ENCODE peak calls at places on chromosome 1, in ten cellular contexts. J is bronchial epithelial cell, W is T47D, C is ELF-1, U is NCI-H69, M is upper lobe of right lung, S is activated T-cell treated with anti-CD3 and anti-CD28 coated beads for 1 hour, B is NAMALWA, A is fibroblast of the conjunctiva, D is NCI-H526. F is an unnamed sample.

GRCh38 chr1:13505020-13505419 is 8.8 kb downstream of the LRRC38 start:
- DNase-seq in J (no peak), W (no peak), C (peak; percentile 55), U (no peak), M (no peak), S (no peak), B (no peak), A (no peak), D (no peak), F (no peak)

GRCh38 chr1:239843556-239843955 is 248.1 kb upstream of the FMN2 start:
- DNase-seq in J (no peak), W (no peak), C (no peak), U (no peak), M (no peak), S (no peak), B (no peak), A (no peak), D (no peak), F (no peak)

GRCh38 chr1:55427576-55427975 is 212.4 kb upstream of the USP24 start:
- DNase-seq in J (no peak), W (no peak), C (no peak), U (no peak), M (no peak), S (no peak), B (no peak), A (no peak), D (no peak), F (no peak)

GRCh38 chr1:102500795-102501194 is 504.1 kb upstream of the OLFM3 start:
- DNase-seq in J (no peak), W (no peak), C (no peak), U (peak; percentile 79), M (no peak), S (no peak), B (no peak), A (no peak), D (peak; percentile 3), F (no peak)

GRCh38 chr1:48469616-48470500 is 2.1 kb downstream of the SPATA6 start:
- DNase-seq in J (peak; percentile 50), W (peak; percentile 42), C (peak; percentile 2), U (no peak), M (peak; percentile 73), S (no peak), B (peak; percentile 44), A (peak; percentile 84), D (no peak), F (no peak)

GRCh38 chr1:153990468-153991150 is at the start of gene RPS27:
- DNase-seq in J (peak; percentile 95), W (peak; percentile 93), C (peak; percentile 96), U (peak; percentile 99), M (peak; percentile 87), S (peak; percentile 75), B (peak; percentile 100), A (peak; percentile 98), D (peak; percentile 100), F (peak; percentile 81)

GRCh38 chr1:229105109-229105508 is 165.8 kb upstream of the RAB4A start:
- DNase-seq in J (no peak), W (no peak), C (no peak), U (no peak), M (no peak), S (no peak), B (no peak), A (no peak), D (no peak), F (no peak)

GRCh38 chr1:41444246-41444645 is 40.2 kb downstream of the EDN2 start:
- DNase-seq in J (no peak), W (no peak), C (no peak), U (no peak), M (no peak), S (no peak), B (peak; percentile 42), A (no peak), D (no peak), F (no peak)

GRCh38 chr1:171739646-171740045 is 2.2 kb downstream of the VAMP4 start:
- DNase-seq in J (peak; percentile 50), W (no peak), C (no peak), U (no peak), M (no peak), S (no peak), B (no peak), A (no peak), D (no peak), F (no peak)

GRCh38 chr1:184664042-184664659 is 90.5 kb downstream of the EDEM3 start:
- DNase-seq in J (peak; percentile 29), W (peak; percentile 75), C (peak; percentile 89), U (peak; percentile 40), M (peak; percentile 88), S (peak; percentile 10), B (no peak), A (peak; percentile 62), D (peak; percentile 99), F (no peak)

GRCh38 chr1:185939142-185939541 is 205.0 kb downstream of the HMCN1 start:
- DNase-seq in J (peak; percentile 8), W (no peak), C (peak; percentile 2), U (peak; percentile 28), M (no peak), S (no peak), B (no peak), A (no peak), D (no peak), F (no peak)

GRCh38 chr1:39214021-39214713 is 9.7 kb downstream of the MACF1 start:
- DNase-seq in J (peak; percentile 50), W (peak; percentile 13), C (peak; percentile 93), U (no peak), M (no peak), S (no peak), B (no peak), A (no peak), D (no peak), F (no peak)

GRCh38 chr1:113860891-113861290 is 10.6 kb downstream of the PTPN22 start:
- DNase-seq in J (peak; percentile 65), W (no peak), C (no peak), U (no peak), M (no peak), S (no peak), B (no peak), A (peak; percentile 9), D (no peak), F (no peak)

GRCh38 chr1:167250482-167250881 is 29.8 kb downstream of the POU2F1 start:
- DNase-seq in J (no peak), W (no peak), C (no peak), U (no peak), M (no peak), S (no peak), B (no peak), A (no peak), D (no peak), F (no peak)

GRCh38 chr1:228740543-228740942 is 5.3 kb downstream of the RHOU start:
- DNase-seq in J (no peak), W (no peak), C (no peak), U (no peak), M (no peak), S (no peak), B (no peak), A (no peak), D (no peak), F (no peak)

GRCh38 chr1:37177230-37177864 is 143.0 kb upstream of the GRIK3 start:
- DNase-seq in J (peak; percentile 34), W (peak; percentile 18), C (peak; percentile 59), U (peak; percentile 85), M (no peak), S (no peak), B (peak; percentile 71), A (no peak), D (peak; percentile 90), F (peak; percentile 15)